ENCODE peak calls at places on chromosome 6, in eight cellular contexts. One of them, this sample, is unnamed.

GRCh38 chr6:89412071-89413005 is at the start of gene RRAGD:
- DNase-seq in IMR-90: no peak
- DNase-seq in left ventricle myocardium inferior: peak
- DNase-seq in breast epithelium: peak
- DNase-seq in hepatocyte: peak
- DNase-seq in HL-60: peak
- DNase-seq in ascending aorta: peak
- DNase-seq in heart right ventricle: peak
- DNase-seq in this sample: no peak

GRCh38 chr6:136677822-136678221 is 114.5 kb downstream of the MAP3K5 start:
- DNase-seq in IMR-90: no peak
- DNase-seq in left ventricle myocardium inferior: no peak
- DNase-seq in breast epithelium: no peak
- DNase-seq in hepatocyte: peak
- DNase-seq in HL-60: no peak
- DNase-seq in ascending aorta: no peak
- DNase-seq in heart right ventricle: no peak
- DNase-seq in this sample: no peak

GRCh38 chr6:158640519-158640918 is 4.0 kb downstream of the DYNLT1 start:
- DNase-seq in IMR-90: no peak
- DNase-seq in left ventricle myocardium inferior: no peak
- DNase-seq in breast epithelium: no peak
- DNase-seq in hepatocyte: no peak
- DNase-seq in HL-60: no peak
- DNase-seq in ascending aorta: no peak
- DNase-seq in heart right ventricle: no peak
- DNase-seq in this sample: no peak

GRCh38 chr6:32244270-32244669 is 20.4 kb upstream of the NOTCH4 start:
- DNase-seq in IMR-90: no peak
- DNase-seq in left ventricle myocardium inferior: no peak
- DNase-seq in breast epithelium: no peak
- DNase-seq in hepatocyte: no peak
- DNase-seq in HL-60: no peak
- DNase-seq in ascending aorta: no peak
- DNase-seq in heart right ventricle: no peak
- DNase-seq in this sample: no peak

GRCh38 chr6:114739656-114740055 is 396.8 kb upstream of the HS3ST5 start:
- DNase-seq in IMR-90: no peak
- DNase-seq in left ventricle myocardium inferior: no peak
- DNase-seq in breast epithelium: no peak
- DNase-seq in hepatocyte: no peak
- DNase-seq in HL-60: no peak
- DNase-seq in ascending aorta: no peak
- DNase-seq in heart right ventricle: no peak
- DNase-seq in this sample: no peak

GRCh38 chr6:61558796-61559195 is 727.2 kb downstream of the KHDRBS2 start:
- DNase-seq in IMR-90: no peak
- DNase-seq in left ventricle myocardium inferior: no peak
- DNase-seq in breast epithelium: no peak
- DNase-seq in hepatocyte: no peak
- DNase-seq in HL-60: no peak
- DNase-seq in ascending aorta: no peak
- DNase-seq in heart right ventricle: no peak
- DNase-seq in this sample: no peak

GRCh38 chr6:126657556-126658129 is 317.7 kb downstream of the CENPW start:
- DNase-seq in IMR-90: peak
- DNase-seq in left ventricle myocardium inferior: no peak
- DNase-seq in breast epithelium: no peak
- DNase-seq in hepatocyte: peak
- DNase-seq in HL-60: peak
- DNase-seq in ascending aorta: no peak
- DNase-seq in heart right ventricle: no peak
- DNase-seq in this sample: peak

GRCh38 chr6:166259296-166259977 is 48.8 kb downstream of the PRR18 start:
- DNase-seq in IMR-90: no peak
- DNase-seq in left ventricle myocardium inferior: no peak
- DNase-seq in breast epithelium: no peak
- DNase-seq in hepatocyte: no peak
- DNase-seq in HL-60: peak
- DNase-seq in ascending aorta: no peak
- DNase-seq in heart right ventricle: no peak
- DNase-seq in this sample: no peak

GRCh38 chr6:50819906-50820589 is 1.4 kb downstream of the TFAP2B start:
- DNase-seq in IMR-90: no peak
- DNase-seq in left ventricle myocardium inferior: no peak
- DNase-seq in breast epithelium: no peak
- DNase-seq in hepatocyte: no peak
- DNase-seq in HL-60: no peak
- DNase-seq in ascending aorta: no peak
- DNase-seq in heart right ventricle: no peak
- DNase-seq in this sample: no peak

GRCh38 chr6:44388135-44388487 is 605 bp downstream of the CDC5L start:
- DNase-seq in IMR-90: no peak
- DNase-seq in left ventricle myocardium inferior: no peak
- DNase-seq in breast epithelium: no peak
- DNase-seq in hepatocyte: no peak
- DNase-seq in HL-60: peak
- DNase-seq in ascending aorta: no peak
- DNase-seq in heart right ventricle: no peak
- DNase-seq in this sample: no peak

GRCh38 chr6:113476937-113477839 is 380.0 kb upstream of the MARCKS start:
- DNase-seq in IMR-90: peak
- DNase-seq in left ventricle myocardium inferior: no peak
- DNase-seq in breast epithelium: no peak
- DNase-seq in hepatocyte: no peak
- DNase-seq in HL-60: no peak
- DNase-seq in ascending aorta: no peak
- DNase-seq in heart right ventricle: no peak
- DNase-seq in this sample: no peak

GRCh38 chr6:157954150-157955117 is 27.2 kb upstream of the SYNJ2 start:
- DNase-seq in IMR-90: peak
- DNase-seq in left ventricle myocardium inferior: no peak
- DNase-seq in breast epithelium: no peak
- DNase-seq in hepatocyte: peak
- DNase-seq in HL-60: peak
- DNase-seq in ascending aorta: no peak
- DNase-seq in heart right ventricle: no peak
- DNase-seq in this sample: peak

GRCh38 chr6:33740794-33741193 is 5.9 kb downstream of the IP6K3 start:
- DNase-seq in IMR-90: no peak
- DNase-seq in left ventricle myocardium inferior: no peak
- DNase-seq in breast epithelium: no peak
- DNase-seq in hepatocyte: no peak
- DNase-seq in HL-60: no peak
- DNase-seq in ascending aorta: no peak
- DNase-seq in heart right ventricle: no peak
- DNase-seq in this sample: no peak

DNA sequence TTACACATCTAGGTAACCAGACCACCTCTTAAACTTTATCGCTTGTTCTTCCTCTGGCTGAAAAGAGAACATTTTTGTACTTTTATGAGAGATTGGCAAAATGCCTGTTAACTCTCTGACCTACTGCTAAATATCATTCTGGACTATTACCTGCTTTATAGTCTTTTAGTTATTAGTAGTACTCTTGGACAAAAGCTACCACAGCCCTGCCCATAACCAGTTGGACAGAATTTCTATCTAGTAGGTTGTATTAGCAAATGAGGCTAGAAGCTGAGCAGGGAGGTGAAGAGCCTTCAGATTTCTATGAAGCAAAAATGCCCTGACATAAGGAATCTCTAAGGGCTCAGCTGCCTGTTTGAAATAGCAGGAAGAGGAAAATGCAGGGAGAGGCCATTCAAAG is 268.5 kb downstream of the CD109 start:
- DNase-seq in IMR-90: no peak
- DNase-seq in left ventricle myocardium inferior: no peak
- DNase-seq in breast epithelium: no peak
- DNase-seq in hepatocyte: no peak
- DNase-seq in HL-60: no peak
- DNase-seq in ascending aorta: no peak
- DNase-seq in heart right ventricle: no peak
- DNase-seq in this sample: no peak
- TF ChIP-seq CTCF in IMR-90: no peak
- TF ChIP-seq CTCF in left ventricle myocardium inferior: no peak
- TF ChIP-seq CTCF in breast epithelium: no peak
- TF ChIP-seq CTCF in hepatocyte: no peak
- TF ChIP-seq CTCF in HL-60: no peak
- TF ChIP-seq CTCF in ascending aorta: no peak
- TF ChIP-seq CTCF in heart right ventricle: no peak
- TF ChIP-seq CTCF in this sample: no peak

GRCh38 chr6:169557887-169558286 is 143.9 kb downstream of the WDR27 start:
- DNase-seq in IMR-90: no peak
- DNase-seq in left ventricle myocardium inferior: no peak
- DNase-seq in breast epithelium: no peak
- DNase-seq in hepatocyte: no peak
- DNase-seq in HL-60: no peak
- DNase-seq in ascending aorta: no peak
- DNase-seq in heart right ventricle: no peak
- DNase-seq in this sample: no peak

GRCh38 chr6:169556758-169557505 is 144.9 kb downstream of the WDR27 start:
- DNase-seq in IMR-90: no peak
- DNase-seq in left ventricle myocardium inferior: no peak
- DNase-seq in breast epithelium: no peak
- DNase-seq in hepatocyte: no peak
- DNase-seq in HL-60: no peak
- DNase-seq in ascending aorta: no peak
- DNase-seq in heart right ventricle: no peak
- DNase-seq in this sample: no peak

GRCh38 chr6:169561665-169562064 is 140.2 kb downstream of the WDR27 start:
- DNase-seq in IMR-90: no peak
- DNase-seq in left ventricle myocardium inferior: no peak
- DNase-seq in breast epithelium: no peak
- DNase-seq in hepatocyte: no peak
- DNase-seq in HL-60: no peak
- DNase-seq in ascending aorta: no peak
- DNase-seq in heart right ventricle: no peak
- DNase-seq in this sample: no peak

GRCh38 chr6:169556238-169556637 is 145.6 kb downstream of the WDR27 start:
- DNase-seq in IMR-90: no peak
- DNase-seq in left ventricle myocardium inferior: no peak
- DNase-seq in breast epithelium: no peak
- DNase-seq in hepatocyte: no peak
- DNase-seq in HL-60: no peak
- DNase-seq in ascending aorta: no peak
- DNase-seq in heart right ventricle: no peak
- DNase-seq in this sample: no peak

GRCh38 chr6:169559001-169559441 is 142.8 kb downstream of the WDR27 start:
- DNase-seq in IMR-90: peak
- DNase-seq in left ventricle myocardium inferior: no peak
- DNase-seq in breast epithelium: no peak
- DNase-seq in hepatocyte: no peak
- DNase-seq in HL-60: no peak
- DNase-seq in ascending aorta: no peak
- DNase-seq in heart right ventricle: no peak
- DNase-seq in this sample: no peak
- H3K4me3 ChIP-seq in IMR-90: peak
- H3K4me3 ChIP-seq in left ventricle myocardium inferior: no peak
- H3K4me3 ChIP-seq in breast epithelium: no peak
- H3K4me3 ChIP-seq in hepatocyte: no peak
- H3K4me3 ChIP-seq in HL-60: no peak
- H3K4me3 ChIP-seq in ascending aorta: no peak
- H3K4me3 ChIP-seq in heart right ventricle: no peak
- H3K4me3 ChIP-seq in this sample: no peak

GRCh38 chr6:104003803-104004516 is 855.8 kb downstream of the HACE1 start:
- DNase-seq in IMR-90: no peak
- DNase-seq in left ventricle myocardium inferior: no peak
- DNase-seq in breast epithelium: no peak
- DNase-seq in hepatocyte: no peak
- DNase-seq in HL-60: no peak
- DNase-seq in ascending aorta: no peak
- DNase-seq in heart right ventricle: no peak
- DNase-seq in this sample: no peak
- TF ChIP-seq CTCF in IMR-90: no peak
- TF ChIP-seq CTCF in left ventricle myocardium inferior: no peak
- TF ChIP-seq CTCF in breast epithelium: no peak
- TF ChIP-seq CTCF in hepatocyte: peak
- TF ChIP-seq CTCF in HL-60: no peak
- TF ChIP-seq CTCF in ascending aorta: no peak
- TF ChIP-seq CTCF in heart right ventricle: no peak
- TF ChIP-seq CTCF in this sample: peak

GRCh38 chr6:149941583-149942460 is at the start of gene ULBP2:
- DNase-seq in IMR-90: peak
- DNase-seq in left ventricle myocardium inferior: peak
- DNase-seq in breast epithelium: no peak
- DNase-seq in hepatocyte: peak
- DNase-seq in HL-60: peak
- DNase-seq in ascending aorta: peak
- DNase-seq in heart right ventricle: peak
- DNase-seq in this sample: peak

GRCh38 chr6:149936743-149937142 is 5.1 kb upstream of the ULBP2 start:
- DNase-seq in IMR-90: no peak
- DNase-seq in left ventricle myocardium inferior: no peak
- DNase-seq in breast epithelium: no peak
- DNase-seq in hepatocyte: no peak
- DNase-seq in HL-60: no peak
- DNase-seq in ascending aorta: no peak
- DNase-seq in heart right ventricle: no peak
- DNase-seq in this sample: no peak

GRCh38 chr6:149940673-149940984 is 1.2 kb upstream of the ULBP2 start:
- DNase-seq in IMR-90: no peak
- DNase-seq in left ventricle myocardium inferior: no peak
- DNase-seq in breast epithelium: no peak
- DNase-seq in hepatocyte: no peak
- DNase-seq in HL-60: no peak
- DNase-seq in ascending aorta: no peak
- DNase-seq in heart right ventricle: no peak
- DNase-seq in this sample: no peak

GRCh38 chr6:149939909-149940672 is 1.7 kb upstream of the ULBP2 start:
- DNase-seq in IMR-90: no peak
- DNase-seq in left ventricle myocardium inferior: no peak
- DNase-seq in breast epithelium: no peak
- DNase-seq in hepatocyte: no peak
- DNase-seq in HL-60: no peak
- DNase-seq in ascending aorta: no peak
- DNase-seq in heart right ventricle: no peak
- DNase-seq in this sample: no peak

DNA sequence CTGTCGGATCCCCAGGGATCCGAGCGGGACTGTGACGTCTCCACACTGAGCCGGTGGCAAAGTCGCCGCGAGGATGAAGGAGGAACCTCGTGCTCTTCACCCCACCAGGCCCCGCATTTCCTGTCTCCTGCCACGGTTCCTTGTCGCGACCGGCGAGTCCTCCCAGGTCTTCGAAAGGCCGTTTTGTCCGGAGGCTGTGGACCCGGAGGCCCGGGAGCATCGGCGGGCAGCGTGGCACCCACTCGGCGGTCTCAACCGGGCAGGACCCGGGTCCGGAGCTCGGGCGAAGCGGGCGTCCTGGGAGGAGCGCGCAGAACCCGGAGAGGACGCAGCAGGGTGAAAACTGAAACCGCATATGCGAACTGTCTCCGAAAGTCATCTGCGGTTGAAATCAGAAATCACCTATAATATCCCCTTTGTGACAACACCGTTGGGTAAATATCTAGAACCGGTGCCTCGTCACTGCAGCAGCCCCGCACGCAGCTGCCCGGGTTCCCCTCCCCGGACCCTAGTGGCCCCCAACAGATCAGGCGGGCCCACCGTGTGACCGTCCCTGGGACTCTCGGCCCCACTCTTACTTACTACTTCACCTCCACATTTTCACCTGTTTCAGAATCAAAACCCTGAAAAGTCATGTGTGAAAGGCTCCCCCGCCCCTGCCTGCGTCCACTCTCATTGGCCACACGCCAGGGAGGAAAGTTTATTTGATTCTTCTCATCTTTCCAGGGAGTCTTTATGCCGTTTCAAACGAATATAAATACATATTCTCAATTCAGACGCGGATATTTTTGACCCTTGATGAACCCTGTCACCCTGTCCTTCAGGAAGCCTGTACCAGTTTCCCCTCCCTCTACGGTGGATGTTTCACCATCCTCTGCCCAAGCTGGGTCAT is 3.0 kb upstream of the ULBP2 start:
- DNase-seq in IMR-90: no peak
- DNase-seq in left ventricle myocardium inferior: no peak
- DNase-seq in breast epithelium: no peak
- DNase-seq in hepatocyte: no peak
- DNase-seq in HL-60: no peak
- DNase-seq in ascending aorta: no peak
- DNase-seq in heart right ventricle: no peak
- DNase-seq in this sample: peak
- H3K4me3 ChIP-seq in IMR-90: peak
- H3K4me3 ChIP-seq in left ventricle myocardium inferior: peak
- H3K4me3 ChIP-seq in breast epithelium: peak
- H3K4me3 ChIP-seq in hepatocyte: peak
- H3K4me3 ChIP-seq in HL-60: peak
- H3K4me3 ChIP-seq in ascending aorta: peak
- H3K4me3 ChIP-seq in heart right ventricle: peak
- H3K4me3 ChIP-seq in this sample: peak